ENCODE peak calls at places on chromosomes 12 and 14, in four cellular contexts. N is fibroblast of lung, W is uterus, X is heart right ventricle. U is an unnamed sample. For H3K4me1, the result is how much of the 10 kb centered on the place peaks cover.

GRCh38 chr12:82874935-82875334 is 188.2 kb downstream of the TMTC2 start:
- DNase-seq in N (peak), W (no peak), X (no peak), U (no peak)

GRCh38 chr14:93046696-93047050 is 69.1 kb downstream of the ITPK1 start:
- DNase-seq in N (no peak), W (no peak), X (no peak), U (no peak)

GRCh38 chr12:71166869-71167268 is 9.1 kb upstream of the TSPAN8 start:
- DNase-seq in N (no peak), W (no peak), X (no peak), U (no peak)

GRCh38 chr12:64221656-64222010 is 463 bp downstream of the KICS2 start:
- DNase-seq in N (peak), W (peak), X (peak), U (peak)

GRCh38 chr14:102512713-102513373 is 3.3 kb upstream of the ANKRD9 start:
- DNase-seq in N (no peak), W (no peak), X (no peak), U (no peak)

GRCh38 chr14:54669759-54670630 is 103.1 kb downstream of the SAMD4A start:
- DNase-seq in N (peak), W (peak), X (no peak), U (no peak)

GRCh38 chr12:110266980-110267620 is 13.9 kb upstream of the ATP2A2 start:
- DNase-seq in N (peak), W (peak), X (peak), U (peak)

GRCh38 chr12:56151672-56152131 is 685 bp upstream of the MYL6B start:
- DNase-seq in N (no peak), W (no peak), X (no peak), U (no peak)

GRCh38 chr12:120394483-120395367 is 25.8 kb upstream of the MSI1 start:
- DNase-seq in N (no peak), W (no peak), X (no peak), U (peak)

GRCh38 chr12:13784504-13784903 is 196.9 kb downstream of the GRIN2B start:
- DNase-seq in N (no peak), W (no peak), X (no peak), U (no peak)

GRCh38 chr14:61476737-61477410 is 155.5 kb downstream of the PRKCH start:
- DNase-seq in N (peak), W (peak), X (no peak), U (no peak)

GRCh38 chr14:86055512-86055911 is 525.6 kb downstream of the FLRT2 start:
- DNase-seq in N (peak), W (no peak), X (no peak), U (no peak)

GRCh38 chr12:77724367-77724957 is 106.2 kb upstream of the NAV3 start:
- DNase-seq in N (peak), W (no peak), X (no peak), U (no peak)

GRCh38 chr14:106802413-106803364 is 1276.3 kb downstream of the TMEM121 start:
- DNase-seq in N (no peak), W (no peak), X (no peak), U (peak)

DNA sequence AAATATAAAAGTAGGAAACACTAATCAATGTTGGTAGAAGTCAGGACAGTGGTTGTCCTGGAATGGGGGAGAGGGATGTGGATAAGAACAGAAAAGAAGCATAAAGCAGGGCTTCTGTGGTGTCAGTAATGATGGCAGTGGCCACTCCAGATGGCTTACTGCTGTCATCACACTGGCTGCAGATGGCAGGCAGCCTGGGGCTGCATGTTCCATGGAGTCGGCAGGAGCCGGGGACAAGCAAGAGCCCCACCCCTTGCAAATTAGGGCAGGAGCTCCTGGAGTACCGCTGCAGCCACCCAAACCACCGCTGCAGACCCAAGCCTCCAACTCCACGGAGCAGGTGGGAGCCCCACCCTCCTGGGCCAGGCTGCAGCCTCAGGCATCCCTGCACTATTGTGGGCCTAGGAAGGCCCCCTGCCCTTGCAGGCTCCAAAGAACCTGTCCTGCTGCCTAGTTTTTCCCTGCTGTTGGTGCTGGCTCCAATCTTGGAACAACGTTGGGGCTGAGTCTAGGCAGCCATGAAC is 28.8 kb upstream of the SLC5A8 start:
- DNase-seq in N (no peak), W (no peak), X (peak), U (peak)
- H3K27ac ChIP-seq in N (no peak), W (no peak), X (no peak), U (no peak)

GRCh38 chr14:68634346-68634745 is 158.5 kb downstream of the ZFP36L1 start:
- DNase-seq in N (peak), W (peak), X (no peak), U (no peak)
- H3K4me1 ChIP-seq in N (under half), W (under half), X (under half), U (under half)

DNA sequence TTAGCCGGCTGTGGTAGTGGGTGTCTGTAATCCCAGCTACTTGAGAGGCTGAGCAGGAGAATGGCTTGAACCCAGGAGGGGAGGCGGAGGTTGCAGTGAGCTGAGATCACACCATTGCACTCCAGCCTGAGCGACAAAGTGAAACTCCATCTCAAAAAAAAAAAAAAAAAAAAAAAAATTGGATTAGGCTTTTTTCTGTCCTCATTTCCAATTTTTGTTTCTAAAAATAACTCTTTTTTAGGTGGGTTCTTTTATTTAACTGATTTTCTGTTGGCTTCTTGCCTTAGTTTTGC is 863.7 kb downstream of the LRFN5 start:
- DNase-seq in N (no peak), W (no peak), X (no peak), U (no peak)
- H3K4me3 ChIP-seq in N (no peak), W (no peak), X (no peak), U (no peak)

DNA sequence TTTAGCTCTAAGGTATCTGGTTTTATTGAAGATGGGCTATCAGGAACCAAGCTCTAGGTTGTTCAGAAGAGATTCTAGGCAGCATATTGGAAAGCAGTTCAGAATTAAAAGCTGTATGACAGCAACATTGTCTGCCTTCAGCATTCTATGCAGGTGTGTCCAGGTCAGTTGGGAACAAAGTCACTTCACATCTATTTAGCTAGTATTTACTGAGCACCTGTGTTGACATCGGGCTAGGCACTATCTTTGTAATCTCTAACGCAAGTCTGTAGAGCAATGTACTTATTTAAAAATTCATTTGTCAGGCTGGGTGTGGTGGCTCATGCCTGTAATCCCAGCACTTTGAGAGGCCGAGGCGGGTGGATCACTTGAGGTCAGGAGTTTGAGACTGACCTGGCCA is 6.8 kb upstream of the EID3 start:
- DNase-seq in N (no peak), W (no peak), X (no peak), U (no peak)
- H3K27ac ChIP-seq in N (no peak), W (no peak), X (no peak), U (no peak)

GRCh38 chr12:1574863-1575254 is 19.5 kb downstream of the FBXL14 start:
- DNase-seq in N (no peak), W (no peak), X (no peak), U (no peak)

GRCh38 chr12:1576410-1577240 is 17.8 kb downstream of the FBXL14 start:
- DNase-seq in N (peak), W (peak), X (peak), U (no peak)

GRCh38 chr12:1575287-1575798 is 19.0 kb downstream of the FBXL14 start:
- DNase-seq in N (no peak), W (peak), X (no peak), U (no peak)

GRCh38 chr12:1573960-1574862 is 20.2 kb downstream of the FBXL14 start:
- DNase-seq in N (no peak), W (no peak), X (no peak), U (no peak)

GRCh38 chr12:1575799-1576401 is 18.5 kb downstream of the FBXL14 start:
- DNase-seq in N (peak), W (peak), X (no peak), U (peak)
- H3K4me1 ChIP-seq in N (under half), W (under half), X (under half), U (under half)

GRCh38 chr12:81757731-81758325 is 1.3 kb downstream of the PPFIA2 start:
- DNase-seq in N (no peak), W (no peak), X (no peak), U (no peak)
- H3K4me3 ChIP-seq in N (peak), W (peak), X (peak), U (peak)

DNA sequence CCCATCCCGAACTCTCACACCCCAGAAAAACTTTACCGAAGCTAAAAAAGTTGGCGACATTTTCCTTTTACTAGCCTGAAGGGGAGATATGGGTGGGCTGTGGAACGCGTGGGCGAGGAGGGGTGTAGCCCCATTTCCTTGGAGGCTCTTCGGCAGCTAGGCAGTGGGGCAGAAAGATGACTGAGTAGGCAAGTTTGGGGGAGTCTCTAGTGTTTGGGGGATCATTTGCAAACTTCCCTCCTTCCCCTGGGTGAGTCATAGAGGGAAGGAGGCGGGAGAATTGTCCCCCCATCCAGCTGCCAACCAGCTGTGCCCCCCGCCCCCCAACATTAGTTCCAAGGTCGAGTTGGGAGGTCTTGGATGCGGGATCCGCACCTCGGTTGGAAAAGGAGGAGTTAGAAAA is 2.3 kb downstream of the GLI1 start:
- DNase-seq in N (no peak), W (no peak), X (no peak), U (no peak)
- H3K27ac ChIP-seq in N (peak), W (peak), X (no peak), U (peak)

DNA sequence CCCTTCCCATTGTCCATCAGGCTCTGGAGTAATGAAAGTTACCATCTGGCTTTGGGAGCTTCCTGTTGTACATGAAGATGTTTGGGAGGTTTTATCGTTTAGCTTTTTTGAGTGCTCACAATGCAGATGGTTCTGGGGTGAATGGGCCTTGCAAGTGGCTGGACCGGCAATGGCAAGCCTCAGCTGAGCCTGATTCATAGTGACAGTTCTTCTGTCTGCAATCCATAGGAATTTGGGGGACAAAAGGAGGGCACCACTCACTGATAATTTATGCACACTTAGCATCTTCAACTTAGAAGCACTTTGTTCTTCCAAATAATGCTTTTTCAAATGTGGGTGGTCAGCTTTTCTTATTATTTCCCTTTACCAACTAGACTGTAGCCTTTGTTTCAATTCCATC is 125.7 kb downstream of the GPR135 start:
- DNase-seq in N (no peak), W (no peak), X (no peak), U (no peak)
- H3K4me1 ChIP-seq in N (under half), W (under half), X (half or more), U (under half)

GRCh38 chr14:77181124-77181602 is 435 bp upstream of the TMEM63C start:
- DNase-seq in N (no peak), W (no peak), X (no peak), U (no peak)
- H3K4me3 ChIP-seq in N (no peak), W (no peak), X (peak), U (peak)

U was measured in upper lobe of left lung.